ENCODE peak calls at places on chromosomes 13 and 19, in four cellular contexts. E, R, T and G are unnamed samples.

GRCh38 chr13:46354143-46355087 is 32.6 kb downstream of the RUBCNL start:
- DNase-seq in T (peak), R (no peak), E (peak), G (no peak)

GRCh38 chr13:75384881-75385707 is 96.9 kb downstream of the TBC1D4 start:
- DNase-seq in E (no peak), R (no peak), T (no peak), G (no peak)

GRCh38 chr13:89982406-89983085 is 1364.9 kb upstream of the MIR17HG start:
- DNase-seq in T (no peak), E (no peak), R (no peak), G (no peak)

GRCh38 chr19:50242586-50242985 is 39.2 kb downstream of the MYH14 start:
- DNase-seq in T (peak), R (no peak), E (no peak), G (no peak)

GRCh38 chr13:32016631-32017030 is 14.9 kb upstream of the FRY start:
- DNase-seq in T (no peak), E (no peak), R (no peak), G (no peak)

GRCh38 chr13:46804391-46804815 is 7.4 kb upstream of the ESD start:
- DNase-seq in E (peak), T (no peak), R (no peak), G (no peak)

GRCh38 chr13:43831088-43831487 is 44.3 kb upstream of the ENOX1 start:
- DNase-seq in R (no peak), T (no peak), E (no peak), G (no peak)

GRCh38 chr13:107360010-107360409 is 792.1 kb upstream of the ARGLU1 start:
- DNase-seq in R (no peak), T (no peak), E (no peak), G (no peak)

GRCh38 chr19:44694184-44694579 is 4.8 kb upstream of the CEACAM16 start:
- DNase-seq in E (no peak), R (peak), T (no peak), G (no peak)

GRCh38 chr13:66477816-66478215 is 752.3 kb downstream of the PCDH9 start:
- DNase-seq in E (no peak), R (no peak), T (no peak), G (no peak)

GRCh38 chr13:98647121-98647520 is 70.2 kb upstream of the STK24 start:
- DNase-seq in R (no peak), E (no peak), T (no peak), G (no peak)

GRCh38 chr19:17491287-17491686 is 20.2 kb upstream of the PGLS start:
- DNase-seq in R (no peak), T (no peak), E (no peak), G (no peak)

GRCh38 chr13:43473437-43473836 is 313.3 kb downstream of the ENOX1 start:
- DNase-seq in R (no peak), E (no peak), T (no peak), G (no peak)

GRCh38 chr19:33724723-33725060 is 72.0 kb upstream of the KCTD15 start:
- DNase-seq in T (no peak), R (no peak), E (no peak), G (no peak)

GRCh38 chr13:114151565-114152284 is 19.3 kb upstream of the RASA3 start:
- DNase-seq in E (no peak), T (no peak), R (no peak), G (no peak)

GRCh38 chr13:110448230-110448629 is 113.3 kb downstream of the RAB20 start:
- DNase-seq in T (no peak), E (no peak), R (no peak), G (no peak)

GRCh38 chr19:44813331-44814131 is 4.6 kb downstream of the BCAM start:
- DNase-seq in E (no peak), R (no peak), T (no peak), G (peak)

GRCh38 chr19:18768997-18769891 is 21.9 kb downstream of the COMP start:
- DNase-seq in T (no peak), E (no peak), R (no peak), G (no peak)

GRCh38 chr13:42549555-42549941 is 24.4 kb upstream of the TNFSF11 start:
- DNase-seq in T (no peak), E (no peak), R (no peak), G (no peak)

GRCh38 chr19:17095141-17095919 is 19.8 kb downstream of the MYO9B start:
- DNase-seq in T (no peak), R (no peak), E (no peak), G (no peak)

GRCh38 chr19:55441692-55442321 is 1.3 kb downstream of the SHISA7 start:
- DNase-seq in T (no peak), E (no peak), R (peak), G (peak)

GRCh38 chr13:66994097-66994496 is 236.0 kb downstream of the PCDH9 start:
- DNase-seq in R (peak), E (peak), T (no peak), G (peak)

GRCh38 chr13:111039735-111040134 is 75.4 kb upstream of the ARHGEF7 start:
- DNase-seq in T (no peak), E (no peak), R (peak), G (no peak)

GRCh38 chr19:33868821-33869412 is 72.2 kb downstream of the KCTD15 start:
- DNase-seq in E (no peak), R (no peak), T (no peak), G (peak)

GRCh38 chr19:40804783-40805242 is 5.8 kb downstream of the EGLN2 start:
- DNase-seq in E (no peak), R (no peak), T (no peak), G (no peak)

GRCh38 chr13:84571264-84571663 is 689.0 kb upstream of the SLITRK1 start:
- DNase-seq in T (no peak), R (no peak), E (no peak), G (no peak)

GRCh38 chr13:70568571-70568970 is 460.3 kb upstream of the KLHL1 start:
- DNase-seq in E (peak), T (peak), R (peak), G (no peak)
- TF ChIP-seq CTCF in E (peak), T (peak), R (peak), G (peak)

GRCh38 chr19:39238944-39239343 is 5.9 kb downstream of the IFNL3 start:
- DNase-seq in R (no peak), T (no peak), E (no peak), G (no peak)

GRCh38 chr19:39237200-39238184 is 7.3 kb downstream of the IFNL3 start:
- DNase-seq in T (peak), E (peak), R (peak), G (peak)

GRCh38 chr19:39232708-39233107 is 12.1 kb downstream of the IFNL3 start:
- DNase-seq in R (no peak), T (no peak), E (no peak), G (no peak)

GRCh38 chr19:39238209-39238608 is 6.6 kb downstream of the IFNL3 start:
- DNase-seq in T (no peak), R (no peak), E (no peak), G (no peak)

DNA sequence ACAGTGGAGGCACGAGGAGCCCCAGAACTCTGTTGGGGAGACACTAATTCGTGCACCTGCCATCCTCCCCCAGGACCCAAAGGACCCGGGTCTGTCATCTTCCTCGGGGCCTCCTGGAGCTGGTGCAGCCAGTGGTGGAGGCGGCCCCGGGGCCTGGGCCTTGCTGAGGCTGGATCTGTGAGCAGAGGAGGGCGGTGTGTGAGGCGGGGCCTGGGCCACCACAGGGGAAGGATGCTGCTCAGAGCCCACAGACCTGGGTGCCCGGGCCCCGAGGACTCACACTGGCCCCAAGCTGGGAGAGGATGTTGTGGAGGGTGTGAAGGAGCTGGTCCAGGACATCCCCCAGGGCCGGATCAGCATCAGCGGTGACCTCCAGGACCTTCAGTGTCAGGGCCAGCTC is 8.3 kb downstream of the IFNL3 start:
- DNase-seq in T (no peak), R (no peak), E (no peak), G (no peak)
- TF ChIP-seq ATF2 in T (no peak), R (no peak), E (no peak), G (no peak)

GRCh38 chr19:7908742-7909461 is 5.2 kb downstream of the MAP2K7 start:
- DNase-seq in E (no peak), T (no peak), R (no peak), G (no peak)
- TF ChIP-seq ETV6 in E (no peak), T (no peak), R (no peak), G (no peak)

DNA sequence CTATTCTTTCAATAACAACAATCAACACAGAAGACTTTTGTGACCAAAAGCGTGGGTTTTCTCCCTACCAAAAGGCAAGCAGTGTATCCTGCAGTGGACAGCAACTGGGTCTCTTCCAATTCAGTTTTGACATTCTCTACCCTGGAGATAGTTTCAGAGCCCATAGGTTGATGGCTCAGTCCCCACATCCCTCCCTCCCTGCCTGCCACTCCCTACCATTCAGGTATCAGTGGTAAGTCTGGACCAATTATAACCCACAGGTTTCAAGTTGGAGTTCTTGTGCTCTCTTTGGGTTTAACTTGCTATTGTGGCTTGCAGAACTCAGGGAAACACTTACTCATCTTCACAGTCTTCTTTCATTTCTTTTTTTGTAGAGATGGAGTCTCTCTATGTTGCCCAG is 60.2 kb downstream of the ZNF823 start:
- DNase-seq in T (no peak), E (no peak), R (no peak), G (no peak)
- TF ChIP-seq CTCF in T (no peak), E (no peak), R (no peak), G (no peak)

DNA sequence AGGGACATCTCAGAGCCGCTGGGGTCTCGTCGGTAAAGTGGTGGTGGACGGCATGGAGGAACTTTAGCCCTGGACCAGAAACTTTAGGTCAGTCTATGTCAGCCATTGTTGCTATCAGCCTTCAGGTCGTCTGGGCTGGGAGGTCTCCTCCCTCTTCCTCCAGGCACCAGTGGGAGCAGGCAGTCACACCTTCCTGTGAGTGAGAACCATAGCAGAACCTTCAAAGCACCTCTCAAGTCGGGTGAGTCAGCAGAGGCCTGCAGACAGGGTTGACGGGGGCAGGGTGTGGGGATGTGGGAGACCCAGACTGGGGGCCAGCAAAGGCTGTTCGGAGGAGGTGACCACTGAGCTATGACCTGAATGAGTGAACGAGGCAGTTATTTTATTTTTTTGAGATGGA is 15.4 kb upstream of the SBNO2 start:
- DNase-seq in E (no peak), R (peak), T (no peak), G (no peak)
- TF ChIP-seq ATF2 in E (no peak), R (no peak), T (no peak), G (no peak)

DNA sequence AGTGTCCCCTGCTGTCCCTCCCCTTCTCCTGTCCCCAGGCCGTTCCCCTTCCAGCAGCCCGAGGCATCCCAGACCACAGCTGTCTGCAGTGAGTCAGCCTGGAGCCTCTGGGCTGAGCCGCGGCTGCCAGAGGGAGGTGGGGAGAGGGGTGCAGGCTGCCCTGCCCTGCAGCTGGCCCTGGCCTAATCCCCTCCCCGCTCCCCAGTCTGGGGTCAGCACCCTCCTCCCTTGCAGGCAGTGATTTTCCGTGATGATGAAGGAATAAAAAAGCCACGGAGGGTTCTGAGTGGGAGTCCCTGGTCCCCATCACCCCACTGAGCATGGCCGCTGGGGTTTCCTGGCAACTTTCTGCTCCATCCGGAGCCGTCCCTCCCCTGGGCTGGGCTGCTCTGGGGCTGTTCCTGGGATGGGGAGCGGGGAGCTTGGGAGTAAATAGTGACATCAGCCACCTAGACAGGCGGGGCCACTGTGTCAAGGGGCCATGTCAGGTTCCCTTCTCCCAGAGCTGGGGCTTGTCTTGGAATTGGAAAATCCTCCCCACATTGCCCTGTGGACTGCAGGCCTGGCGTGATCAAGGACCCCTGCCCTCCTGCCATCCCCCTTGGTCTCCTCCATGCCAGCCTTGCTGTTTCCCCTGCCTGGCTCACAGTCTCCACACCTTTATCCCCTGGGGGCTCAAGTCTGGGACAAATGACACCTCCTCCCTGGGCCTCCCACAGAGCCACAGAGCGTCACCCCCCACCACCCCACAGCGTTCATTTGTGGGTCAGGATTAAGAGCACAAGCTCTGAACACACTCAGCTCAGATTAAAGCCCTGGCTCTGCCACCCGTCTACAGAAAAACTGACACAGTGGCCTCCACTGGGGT is 16.7 kb downstream of the SPC24 start:
- DNase-seq in T (no peak), E (peak), R (peak), G (peak)
- TF ChIP-seq ETV6 in T (no peak), E (no peak), R (no peak), G (no peak)

GRCh38 chr19:14471436-14472187 is 3.5 kb downstream of the PTGER1 start:
- DNase-seq in E (no peak), R (peak), T (no peak), G (no peak)
- TF ChIP-seq CTCF in E (no peak), R (no peak), T (no peak), G (no peak)

DNA sequence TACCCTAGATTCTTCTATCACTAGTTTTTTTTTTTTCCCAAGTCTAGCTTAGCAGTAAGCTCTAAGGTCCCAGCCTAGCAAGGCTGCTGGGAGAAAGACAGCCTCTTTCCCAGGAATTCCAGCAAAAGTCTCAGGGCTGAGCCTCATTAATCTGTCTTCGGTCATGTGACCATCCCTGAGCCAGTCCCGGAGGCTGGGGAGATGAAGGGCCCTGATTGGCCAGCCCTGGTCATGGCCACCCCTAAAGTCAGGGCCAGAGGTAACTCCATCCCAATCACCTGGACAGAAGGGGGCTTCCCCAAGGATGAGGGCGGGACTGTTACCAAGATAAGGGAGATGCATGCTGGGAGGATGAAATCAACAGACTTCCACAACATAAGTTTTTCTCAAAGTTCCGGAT is 43.3 kb downstream of the CCNE1 start:
- DNase-seq in E (no peak), T (no peak), R (no peak), G (no peak)
- TF ChIP-seq ATF2 in E (no peak), T (no peak), R (no peak), G (no peak)

GRCh38 chr13:20713751-20714150 is 10.3 kb downstream of the IL17D start:
- DNase-seq in R (no peak), T (no peak), E (no peak), G (no peak)

GRCh38 chr13:20714161-20714560 is 10.7 kb downstream of the IL17D start:
- DNase-seq in T (no peak), R (no peak), E (no peak), G (no peak)

GRCh38 chr13:20715340-20715732 is 11.8 kb downstream of the IL17D start:
- DNase-seq in T (no peak), R (no peak), E (no peak), G (no peak)

GRCh38 chr13:20713014-20713376 is 9.5 kb downstream of the IL17D start:
- DNase-seq in T (no peak), R (no peak), E (no peak), G (no peak)

DNA sequence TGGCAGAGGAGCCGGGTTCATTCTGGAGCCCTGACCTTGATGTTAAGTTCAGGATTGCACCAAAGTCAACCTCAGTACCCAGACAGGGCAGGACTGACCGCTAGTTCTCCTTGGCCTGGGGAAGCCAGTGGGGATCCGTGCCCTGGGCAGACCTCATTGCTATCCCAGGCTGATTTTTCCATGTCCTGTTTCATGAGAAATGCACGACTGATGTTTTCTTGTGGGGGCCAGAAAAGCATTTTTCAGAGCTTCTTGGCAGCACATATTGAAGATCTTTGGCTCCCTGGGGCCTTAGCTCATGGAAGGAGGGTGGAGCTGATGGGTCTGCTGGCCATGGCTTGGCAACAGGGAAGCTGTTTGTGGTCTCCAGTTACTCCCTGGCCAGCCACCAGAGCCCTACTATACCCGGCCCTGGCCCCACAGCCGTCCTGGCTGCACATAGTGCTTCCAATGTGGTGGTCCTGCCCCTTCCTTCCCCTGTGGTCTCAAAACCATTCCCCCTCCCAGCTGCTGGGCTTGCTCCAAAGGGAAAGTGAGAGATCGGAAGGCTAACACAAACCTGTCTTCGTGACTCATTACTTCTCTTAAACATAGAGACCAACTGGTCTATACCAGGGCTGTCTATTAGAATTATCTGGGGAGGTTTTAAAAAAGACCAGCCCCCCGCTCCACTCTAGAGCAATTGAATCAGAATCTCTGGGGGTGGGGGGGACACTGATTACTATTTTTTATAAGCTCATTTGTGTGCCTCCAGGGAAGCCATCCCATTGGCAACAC is 11.3 kb downstream of the IL17D start:
- DNase-seq in T (no peak), E (no peak), R (no peak), G (no peak)
- TF ChIP-seq ETV6 in T (no peak), E (no peak), R (no peak), G (no peak)

DNA sequence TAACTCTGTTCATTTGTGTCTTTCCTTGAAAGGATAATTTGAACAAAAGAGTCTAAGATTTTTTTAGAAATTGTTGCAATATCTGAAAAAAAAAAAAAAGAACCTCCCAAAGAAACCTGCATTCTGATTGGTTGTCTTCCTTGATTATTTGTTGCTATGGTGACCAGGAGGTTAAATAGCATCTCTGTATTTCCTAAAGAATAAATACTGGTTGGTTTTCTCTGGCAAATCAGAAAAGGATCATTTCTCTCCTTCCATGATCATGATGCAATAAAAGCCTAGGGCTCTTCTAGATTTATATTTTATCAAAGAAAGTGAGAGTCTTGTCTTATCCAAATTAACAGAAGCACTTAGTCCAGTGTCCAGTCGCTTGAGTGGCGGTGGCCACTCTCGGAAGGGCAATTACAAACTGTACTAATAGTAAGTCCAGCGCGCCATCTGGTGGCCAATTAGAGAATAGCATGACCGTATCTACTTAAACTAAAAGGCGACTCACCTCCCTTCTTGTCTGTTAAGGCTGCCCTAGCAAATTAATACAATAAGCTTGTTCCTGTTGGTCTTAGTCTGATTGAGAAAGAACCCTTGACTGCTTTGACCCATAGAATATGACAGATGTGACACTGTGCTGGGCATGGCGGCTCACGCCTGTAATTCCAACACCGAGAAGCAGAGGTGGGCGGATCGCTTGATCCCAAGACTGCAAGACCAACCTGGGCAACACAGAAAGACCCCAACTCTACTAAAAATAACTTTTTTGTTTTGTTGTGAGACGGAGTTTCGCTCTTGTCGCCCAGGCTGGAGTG is 47.0 kb upstream of the PNMA8B start:
- DNase-seq in E (peak), R (peak), T (no peak), G (peak)
- TF ChIP-seq CTCF in E (peak), R (peak), T (peak), G (peak)